ENCODE peak calls at places on chromosomes 3 and 15, in five cellular contexts. One of them, this sample, is unnamed.

GRCh38 chr3:170532573-170532972 is 53.3 kb downstream of the SLC7A14 start:
- DNase-seq in GM13977: no peak
- DNase-seq in activated CD8-positive, alpha-beta memory T cell treated with anti-CD3 and anti-CD28 coated beads for 48 hours: no peak
- DNase-seq in fibroblast of pulmonary artery: no peak
- DNase-seq in HEK293T: no peak
- DNase-seq in this sample: no peak

GRCh38 chr3:42256135-42256819 is 9.7 kb downstream of the CCK start:
- DNase-seq in GM13977: no peak
- DNase-seq in activated CD8-positive, alpha-beta memory T cell treated with anti-CD3 and anti-CD28 coated beads for 48 hours: no peak
- DNase-seq in fibroblast of pulmonary artery: peak
- DNase-seq in HEK293T: no peak
- DNase-seq in this sample: peak

GRCh38 chr3:55481918-55482495 is 5.1 kb downstream of the WNT5A start:
- DNase-seq in GM13977: no peak
- DNase-seq in activated CD8-positive, alpha-beta memory T cell treated with anti-CD3 and anti-CD28 coated beads for 48 hours: no peak
- DNase-seq in fibroblast of pulmonary artery: peak
- DNase-seq in HEK293T: no peak
- DNase-seq in this sample: no peak

GRCh38 chr3:194272861-194273266 is 78.3 kb downstream of the CPN2 start:
- DNase-seq in GM13977: no peak
- DNase-seq in activated CD8-positive, alpha-beta memory T cell treated with anti-CD3 and anti-CD28 coated beads for 48 hours: no peak
- DNase-seq in fibroblast of pulmonary artery: no peak
- DNase-seq in HEK293T: no peak
- DNase-seq in this sample: no peak

GRCh38 chr3:30639937-30640336 is 33.5 kb downstream of the TGFBR2 start:
- DNase-seq in GM13977: peak
- DNase-seq in activated CD8-positive, alpha-beta memory T cell treated with anti-CD3 and anti-CD28 coated beads for 48 hours: no peak
- DNase-seq in fibroblast of pulmonary artery: no peak
- DNase-seq in HEK293T: no peak
- DNase-seq in this sample: no peak

GRCh38 chr3:183185696-183186095 is 23.2 kb upstream of the LAMP3 start:
- DNase-seq in GM13977: no peak
- DNase-seq in activated CD8-positive, alpha-beta memory T cell treated with anti-CD3 and anti-CD28 coated beads for 48 hours: no peak
- DNase-seq in fibroblast of pulmonary artery: peak
- DNase-seq in HEK293T: no peak
- DNase-seq in this sample: no peak

GRCh38 chr15:25670025-25670554 is 193.0 kb downstream of the ATP10A start:
- DNase-seq in GM13977: no peak
- DNase-seq in activated CD8-positive, alpha-beta memory T cell treated with anti-CD3 and anti-CD28 coated beads for 48 hours: no peak
- DNase-seq in fibroblast of pulmonary artery: peak
- DNase-seq in HEK293T: peak
- DNase-seq in this sample: no peak

GRCh38 chr15:50128266-50128665 is 9.2 kb upstream of the ATP8B4 start:
- DNase-seq in GM13977: no peak
- DNase-seq in activated CD8-positive, alpha-beta memory T cell treated with anti-CD3 and anti-CD28 coated beads for 48 hours: no peak
- DNase-seq in fibroblast of pulmonary artery: no peak
- DNase-seq in HEK293T: no peak
- DNase-seq in this sample: no peak

GRCh38 chr15:40115670-40116093 is 7.0 kb upstream of the BMF start:
- DNase-seq in GM13977: peak
- DNase-seq in activated CD8-positive, alpha-beta memory T cell treated with anti-CD3 and anti-CD28 coated beads for 48 hours: no peak
- DNase-seq in fibroblast of pulmonary artery: peak
- DNase-seq in HEK293T: no peak
- DNase-seq in this sample: no peak

GRCh38 chr15:75109021-75109690 is 85.8 kb downstream of the PPCDC start:
- DNase-seq in GM13977: no peak
- DNase-seq in activated CD8-positive, alpha-beta memory T cell treated with anti-CD3 and anti-CD28 coated beads for 48 hours: no peak
- DNase-seq in fibroblast of pulmonary artery: no peak
- DNase-seq in HEK293T: no peak
- DNase-seq in this sample: no peak

GRCh38 chr15:62439543-62440016 is 274.5 kb upstream of the C2CD4B start:
- DNase-seq in GM13977: no peak
- DNase-seq in activated CD8-positive, alpha-beta memory T cell treated with anti-CD3 and anti-CD28 coated beads for 48 hours: no peak
- DNase-seq in fibroblast of pulmonary artery: peak
- DNase-seq in HEK293T: no peak
- DNase-seq in this sample: no peak

GRCh38 chr3:27758083-27758482 is 36.0 kb upstream of the EOMES start:
- DNase-seq in GM13977: no peak
- DNase-seq in activated CD8-positive, alpha-beta memory T cell treated with anti-CD3 and anti-CD28 coated beads for 48 hours: no peak
- DNase-seq in fibroblast of pulmonary artery: peak
- DNase-seq in HEK293T: no peak
- DNase-seq in this sample: peak

GRCh38 chr15:54017911-54018310 is 39.7 kb downstream of the UNC13C start:
- DNase-seq in GM13977: no peak
- DNase-seq in activated CD8-positive, alpha-beta memory T cell treated with anti-CD3 and anti-CD28 coated beads for 48 hours: no peak
- DNase-seq in fibroblast of pulmonary artery: no peak
- DNase-seq in HEK293T: no peak
- DNase-seq in this sample: no peak

GRCh38 chr3:107621465-107621864 is 98.7 kb downstream of the BBX start:
- DNase-seq in GM13977: no peak
- DNase-seq in activated CD8-positive, alpha-beta memory T cell treated with anti-CD3 and anti-CD28 coated beads for 48 hours: no peak
- DNase-seq in fibroblast of pulmonary artery: no peak
- DNase-seq in HEK293T: no peak
- DNase-seq in this sample: no peak

GRCh38 chr3:143328459-143328858 is 208.9 kb downstream of the CHST2 start:
- DNase-seq in GM13977: no peak
- DNase-seq in activated CD8-positive, alpha-beta memory T cell treated with anti-CD3 and anti-CD28 coated beads for 48 hours: no peak
- DNase-seq in fibroblast of pulmonary artery: no peak
- DNase-seq in HEK293T: no peak
- DNase-seq in this sample: no peak